ENCODE peak calls at places on chromosomes 3 and 15, in six cellular contexts. Z, U, D, M, X and K are unnamed samples. For H3K9me3, the result is how much of the 10 kb centered on the place peaks cover.

GRCh38 chr3:106341090-106341489 is 472.3 kb upstream of the CBLB start:
- DNase-seq in Z (no peak), U (peak), D (no peak), M (no peak), X (no peak), K (no peak)

GRCh38 chr3:138440137-138440536 is 5.7 kb downstream of the ESYT3 start:
- DNase-seq in Z (no peak), U (no peak), D (no peak), M (no peak), X (peak), K (no peak)

GRCh38 chr15:68797157-68797556 is 23.5 kb downstream of the ANP32A start:
- DNase-seq in Z (no peak), U (no peak), D (no peak), M (no peak), X (no peak), K (no peak)

GRCh38 chr15:79089331-79089889 is 1.2 kb downstream of the RASGRF1 start:
- DNase-seq in Z (no peak), U (no peak), D (no peak), M (no peak), X (no peak), K (no peak)

GRCh38 chr3:80233576-80233975 is 465.8 kb upstream of the ROBO1 start:
- DNase-seq in Z (no peak), U (no peak), D (no peak), M (no peak), X (no peak), K (no peak)

GRCh38 chr15:60704717-60705116 is 225.8 kb upstream of the ICE2 start:
- DNase-seq in Z (no peak), U (no peak), D (no peak), M (no peak), X (no peak), K (no peak)

GRCh38 chr3:87390318-87390717 is 113.9 kb upstream of the POU1F1 start:
- DNase-seq in Z (no peak), U (no peak), D (no peak), M (no peak), X (no peak), K (no peak)

GRCh38 chr3:127702151-127702578 is 29.4 kb downstream of the ABTB1 start:
- DNase-seq in Z (no peak), U (peak), D (no peak), M (no peak), X (no peak), K (no peak)

GRCh38 chr3:185519021-185519420 is 20.2 kb upstream of the TMEM41A start:
- DNase-seq in Z (no peak), U (no peak), D (no peak), M (peak), X (no peak), K (no peak)

GRCh38 chr15:88835646-88836045 is 32.4 kb downstream of the ACAN start:
- DNase-seq in Z (no peak), U (no peak), D (no peak), M (no peak), X (no peak), K (no peak)

GRCh38 chr15:90055182-90055581 is 47.1 kb downstream of the IDH2 start:
- DNase-seq in Z (no peak), U (no peak), D (no peak), M (no peak), X (no peak), K (no peak)

GRCh38 chr3:6062226-6063187 is 798.4 kb upstream of the GRM7 start:
- DNase-seq in Z (no peak), U (no peak), D (no peak), M (no peak), X (no peak), K (no peak)

GRCh38 chr15:101684384-101684783 is 32.2 kb upstream of the TM2D3 start:
- DNase-seq in Z (no peak), U (no peak), D (peak), M (no peak), X (no peak), K (no peak)

GRCh38 chr3:182824957-182825356 is 31.7 kb downstream of the ATP11B start:
- DNase-seq in Z (no peak), U (no peak), D (no peak), M (no peak), X (no peak), K (no peak)
- H3K9me3 ChIP-seq in Z (under half), U (under half), D (under half), M (under half), X (under half), K (under half)

GRCh38 chr3:184142199-184142598 is 7.0 kb downstream of the EIF2B5 start:
- DNase-seq in Z (no peak), U (no peak), D (no peak), M (no peak), X (no peak), K (no peak)

GRCh38 chr3:184144505-184144904 is 9.3 kb downstream of the EIF2B5 start:
- DNase-seq in Z (no peak), U (peak), D (no peak), M (no peak), X (no peak), K (no peak)

GRCh38 chr3:184145881-184146280 is 9.3 kb upstream of the DVL3 start:
- DNase-seq in Z (no peak), U (no peak), D (no peak), M (no peak), X (no peak), K (no peak)

GRCh38 chr3:184143327-184143726 is 8.2 kb downstream of the EIF2B5 start:
- DNase-seq in Z (no peak), U (no peak), D (no peak), M (no peak), X (no peak), K (no peak)

GRCh38 chr3:184145120-184145524 is 10.0 kb downstream of the EIF2B5 start:
- DNase-seq in Z (no peak), U (peak), D (peak), M (peak), X (peak), K (peak)
- TF ChIP-seq CTCF in Z (peak), U (peak), D (peak), M (peak), X (peak), K (no peak)

DNA sequence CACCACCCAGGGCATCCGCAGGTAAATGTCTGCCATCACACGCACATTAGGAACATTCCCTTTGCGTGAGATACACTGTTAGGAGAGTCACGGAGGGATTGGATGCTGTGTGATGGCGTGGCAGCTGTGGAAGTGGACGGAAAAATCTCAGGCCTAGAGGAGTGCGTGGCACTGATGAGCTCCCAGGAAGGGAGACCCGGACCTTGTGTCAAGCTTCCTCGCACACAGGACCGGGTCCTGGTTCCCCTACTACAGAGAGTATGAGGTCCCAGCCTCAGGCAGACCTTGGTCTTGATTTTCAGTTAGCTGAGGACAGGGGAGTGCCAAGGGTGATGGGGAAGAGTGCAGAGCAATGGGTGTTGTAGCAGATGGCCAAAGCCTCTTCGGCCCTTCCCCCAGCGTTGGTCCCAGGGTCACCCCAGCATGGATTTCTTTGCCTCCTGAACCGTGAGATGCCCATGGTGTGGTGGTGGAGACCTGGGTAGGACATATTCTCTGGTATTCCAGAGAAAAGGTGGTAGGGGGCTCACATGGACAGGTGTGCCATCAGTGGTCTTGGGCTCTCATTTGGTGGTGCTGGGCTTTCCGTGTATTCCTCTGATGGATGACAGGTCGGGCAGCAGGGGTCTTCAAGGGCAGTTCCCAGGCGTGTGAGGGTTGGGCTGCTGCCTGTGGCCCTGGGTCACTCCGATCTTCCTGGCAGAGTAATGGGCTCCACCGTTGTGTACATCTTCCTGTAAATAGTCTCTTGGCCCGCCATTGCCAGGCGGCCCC is 105.1 kb downstream of the SNRPN start:
- DNase-seq in Z (no peak), U (no peak), D (no peak), M (no peak), X (no peak), K (no peak)
- H3K9me3 ChIP-seq in Z (half or more), U (half or more), D (half or more), M (half or more), X (half or more), K (half or more)

GRCh38 chr3:40499952-40500351 is 5.9 kb upstream of the ZNF620 start:
- DNase-seq in Z (no peak), U (no peak), D (no peak), M (no peak), X (no peak), K (no peak)

GRCh38 chr3:40511031-40511718 is 5.3 kb downstream of the ZNF620 start:
- DNase-seq in Z (no peak), U (no peak), D (no peak), M (no peak), X (no peak), K (no peak)

GRCh38 chr3:40504636-40505430 is 1.0 kb upstream of the ZNF620 start:
- DNase-seq in Z (peak), U (no peak), D (peak), M (no peak), X (no peak), K (no peak)

GRCh38 chr3:40505599-40506462 is at the start of gene ZNF620:
- DNase-seq in Z (peak), U (peak), D (peak), M (peak), X (peak), K (peak)
- TF ChIP-seq CTCF in Z (no peak), U (peak), D (no peak), M (peak), X (peak), K (no peak)

GRCh38 chr15:98809273-98809672 is 160.9 kb downstream of the IGF1R start:
- DNase-seq in Z (no peak), U (no peak), D (no peak), M (no peak), X (peak), K (no peak)

GRCh38 chr15:98817745-98818144 is 169.4 kb downstream of the IGF1R start:
- DNase-seq in Z (no peak), U (no peak), D (no peak), M (no peak), X (no peak), K (no peak)

GRCh38 chr15:98812711-98813441 is 164.5 kb downstream of the IGF1R start:
- DNase-seq in Z (no peak), U (no peak), D (no peak), M (no peak), X (no peak), K (no peak)

GRCh38 chr15:98815207-98815606 is 166.9 kb downstream of the IGF1R start:
- DNase-seq in Z (no peak), U (no peak), D (no peak), M (no peak), X (no peak), K (no peak)

GRCh38 chr15:98813956-98814355 is 165.6 kb downstream of the IGF1R start:
- DNase-seq in Z (no peak), U (no peak), D (no peak), M (no peak), X (no peak), K (no peak)
- H3K9me3 ChIP-seq in Z (under half), U (under half), D (under half), M (under half), X (under half), K (under half)

GRCh38 chr3:23539185-23539584 is 266.6 kb upstream of the UBE2E1 start:
- DNase-seq in Z (no peak), U (no peak), D (no peak), M (no peak), X (no peak), K (no peak)

GRCh38 chr3:23533596-23534386 is 272.0 kb upstream of the UBE2E1 start:
- DNase-seq in Z (no peak), U (no peak), D (no peak), M (no peak), X (no peak), K (no peak)

GRCh38 chr3:23542079-23542478 is 263.7 kb upstream of the UBE2E1 start:
- DNase-seq in Z (no peak), U (no peak), D (no peak), M (no peak), X (no peak), K (no peak)

GRCh38 chr3:23540600-23540999 is 265.2 kb upstream of the UBE2E1 start:
- DNase-seq in Z (no peak), U (no peak), D (no peak), M (no peak), X (no peak), K (no peak)

GRCh38 chr3:23537006-23537620 is 268.6 kb upstream of the UBE2E1 start:
- DNase-seq in Z (no peak), U (no peak), D (no peak), M (no peak), X (no peak), K (no peak)
- TF ChIP-seq CTCF in Z (no peak), U (no peak), D (no peak), M (no peak), X (no peak), K (no peak)

GRCh38 chr15:46670256-46670655 is 1035.4 kb downstream of the SQOR start:
- DNase-seq in Z (no peak), U (no peak), D (no peak), M (no peak), X (no peak), K (no peak)
- H3K9me3 ChIP-seq in Z (under half), U (under half), D (under half), M (under half), X (under half), K (under half)

GRCh38 chr3:98359993-98360675 is 6.5 kb downstream of the OR5K4 start:
- DNase-seq in Z (no peak), U (no peak), D (peak), M (peak), X (no peak), K (no peak)
- TF ChIP-seq CTCF in Z (no peak), U (no peak), D (no peak), M (no peak), X (no peak), K (no peak)

GRCh38 chr15:26318689-26319088 is 454.2 kb downstream of the GABRB3 start:
- DNase-seq in Z (no peak), U (no peak), D (no peak), M (no peak), X (no peak), K (no peak)
- H3K9me3 ChIP-seq in Z (under half), U (under half), D (under half), M (under half), X (under half), K (half or more)

GRCh38 chr15:76973362-76973743 is 21.6 kb upstream of the PSTPIP1 start:
- DNase-seq in Z (no peak), U (peak), D (peak), M (peak), X (no peak), K (no peak)
- TF ChIP-seq CTCF in Z (peak), U (peak), D (peak), M (peak), X (peak), K (peak)